ENCODE peak calls at places on chromosomes 7 and 10, in four cellular contexts. U, C, M and N are unnamed samples.

GRCh38 chr7:155829796-155830470 is 17.7 kb upstream of the SHH start:
- DNase-seq in U (no peak), C (no peak), M (no peak), N (no peak)

GRCh38 chr7:76318488-76319353 is 16.2 kb downstream of the HSPB1 start:
- DNase-seq in U (peak; percentile 95), C (peak; percentile 84), M (peak; percentile 80), N (peak; percentile 64)

GRCh38 chr7:114856625-114857024 is 65.3 kb upstream of the MDFIC start:
- DNase-seq in U (no peak), C (no peak), M (no peak), N (no peak)

GRCh38 chr10:97182327-97182990 is 3.3 kb downstream of the SLIT1 start:
- DNase-seq in U (no peak), C (no peak), M (no peak), N (no peak)

GRCh38 chr7:92432299-92432946 is 14.9 kb upstream of the GATAD1 start:
- DNase-seq in U (no peak), C (no peak), M (no peak), N (no peak)

GRCh38 chr7:1325646-1326510 is 93.2 kb downstream of the UNCX start:
- DNase-seq in U (no peak), C (no peak), M (no peak), N (no peak)

GRCh38 chr7:90726623-90727022 is 130.5 kb downstream of the CDK14 start:
- DNase-seq in U (no peak), C (no peak), M (no peak), N (no peak)

GRCh38 chr7:22594020-22594419 is 94.0 kb upstream of the STEAP1B start:
- DNase-seq in U (no peak), C (peak; percentile 6), M (no peak), N (no peak)

GRCh38 chr7:37467017-37467416 is 18.4 kb upstream of the ELMO1 start:
- DNase-seq in U (no peak), C (no peak), M (no peak), N (no peak)

GRCh38 chr10:98316156-98316555 is 48.2 kb upstream of the LOXL4 start:
- DNase-seq in U (no peak), C (no peak), M (no peak), N (no peak)

GRCh38 chr7:155392726-155393570 is 65.0 kb upstream of the EN2 start:
- DNase-seq in U (peak; percentile 59), C (no peak), M (no peak), N (no peak)

GRCh38 chr7:927031-927671 is 27.3 kb downstream of the ADAP1 start:
- DNase-seq in U (no peak), C (peak; percentile 31), M (no peak), N (no peak)

GRCh38 chr7:79434098-79434497 is 19.4 kb downstream of the MAGI2 start:
- DNase-seq in U (no peak), C (no peak), M (no peak), N (no peak)

GRCh38 chr7:26865094-26865388 is 651 bp upstream of the SKAP2 start:
- DNase-seq in U (peak; percentile 74), C (no peak), M (peak; percentile 68), N (no peak)

GRCh38 chr7:106964455-106964854 is 80.0 kb upstream of the PRKAR2B start:
- DNase-seq in U (no peak), C (no peak), M (no peak), N (no peak)

GRCh38 chr10:22210267-22210666 is 7.5 kb downstream of the EBLN1 start:
- DNase-seq in U (no peak), C (no peak), M (no peak), N (no peak)

GRCh38 chr7:47427046-47427643 is 154.8 kb downstream of the TNS3 start:
- DNase-seq in U (no peak), C (no peak), M (no peak), N (no peak)

GRCh38 chr10:78579995-78580394 is 488.8 kb upstream of the ZMIZ1 start:
- DNase-seq in U (no peak), C (peak; percentile 30), M (no peak), N (no peak)

GRCh38 chr7:65379318-65379717 is 5.7 kb downstream of the ZNF92 start:
- DNase-seq in U (no peak), C (peak; percentile 72), M (no peak), N (no peak)

GRCh38 chr7:2011266-2012043 is 221.3 kb downstream of the MAD1L1 start:
- DNase-seq in U (no peak), C (no peak), M (no peak), N (no peak)

GRCh38 chr7:134740364-134740763 is 39.1 kb upstream of the CALD1 start:
- DNase-seq in U (no peak), C (no peak), M (no peak), N (no peak)

GRCh38 chr7:55335786-55336185 is 29.4 kb upstream of the LANCL2 start:
- DNase-seq in U (no peak), C (no peak), M (no peak), N (no peak)

GRCh38 chr10:104085801-104086400 is at the start of gene COL17A1:
- DNase-seq in U (no peak), C (no peak), M (no peak), N (no peak)

GRCh38 chr10:29658984-29659769 is 24.4 kb upstream of the SVIL start:
- DNase-seq in U (peak; percentile 99), C (peak; percentile 88), M (peak; percentile 13), N (peak; percentile 92)

GRCh38 chr7:104883718-104884452 is 130.1 kb upstream of the KMT2E start:
- DNase-seq in U (peak; percentile 91), C (peak; percentile 76), M (peak; percentile 90), N (peak; percentile 61)

GRCh38 chr10:128927821-128928220 is 539.2 kb upstream of the MGMT start:
- DNase-seq in U (no peak), C (no peak), M (no peak), N (no peak)

GRCh38 chr10:3740157-3740871 is 44.7 kb downstream of the KLF6 start:
- DNase-seq in U (peak; percentile 78), C (peak; percentile 98), M (peak; percentile 55), N (no peak)

GRCh38 chr10:26622891-26623290 is 74.6 kb upstream of the PDSS1 start:
- DNase-seq in U (no peak), C (no peak), M (no peak), N (no peak)

GRCh38 chr7:123580406-123581161 is 21.0 kb upstream of the ASB15 start:
- DNase-seq in U (no peak), C (peak; percentile 46), M (peak; percentile 43), N (no peak)

GRCh38 chr7:75811894-75812678 is 1.5 kb downstream of the CCL24 start:
- DNase-seq in U (no peak), C (no peak), M (no peak), N (no peak)

GRCh38 chr10:2688958-2689357 is 378.4 kb upstream of the PFKP start:
- DNase-seq in U (no peak), C (no peak), M (no peak), N (no peak)

GRCh38 chr10:28058746-28059145 is 59.9 kb upstream of the ODAD2 start:
- DNase-seq in U (no peak), C (no peak), M (no peak), N (no peak)

GRCh38 chr10:131178521-131178920 is 133.0 kb downstream of the TCERG1L start:
- DNase-seq in U (no peak), C (no peak), M (no peak), N (no peak)

GRCh38 chr7:148264933-148265557 is 325.5 kb upstream of the C7orf33 start:
- DNase-seq in U (peak; percentile 43), C (peak; percentile 30), M (peak; percentile 41), N (no peak)

GRCh38 chr10:17736223-17736622 is 15.8 kb upstream of the TMEM236 start:
- DNase-seq in U (no peak), C (no peak), M (no peak), N (no peak)

GRCh38 chr7:105132835-105133234 is 118.8 kb downstream of the KMT2E start:
- DNase-seq in U (no peak), C (no peak), M (no peak), N (no peak)

GRCh38 chr10:8054498-8055407 is at the start of gene GATA3:
- DNase-seq in U (peak; percentile 88), C (no peak), M (no peak), N (no peak)
- TF ChIP-seq ESRRA in U (no peak), C (no peak), M (no peak), N (no peak)

GRCh38 chr7:32071466-32072091 is 1.4 kb upstream of the PDE1C start:
- DNase-seq in U (no peak), C (no peak), M (no peak), N (no peak)

GRCh38 chr7:32070051-32070405 is 179 bp downstream of the PDE1C start:
- DNase-seq in U (no peak), C (no peak), M (no peak), N (no peak)

GRCh38 chr7:32070406-32071360 is at the start of gene PDE1C:
- DNase-seq in U (peak; percentile 48), C (no peak), M (no peak), N (no peak)

GRCh38 chr7:32068411-32068905 is 1.7 kb downstream of the PDE1C start:
- DNase-seq in U (no peak), C (no peak), M (no peak), N (no peak)

DNA sequence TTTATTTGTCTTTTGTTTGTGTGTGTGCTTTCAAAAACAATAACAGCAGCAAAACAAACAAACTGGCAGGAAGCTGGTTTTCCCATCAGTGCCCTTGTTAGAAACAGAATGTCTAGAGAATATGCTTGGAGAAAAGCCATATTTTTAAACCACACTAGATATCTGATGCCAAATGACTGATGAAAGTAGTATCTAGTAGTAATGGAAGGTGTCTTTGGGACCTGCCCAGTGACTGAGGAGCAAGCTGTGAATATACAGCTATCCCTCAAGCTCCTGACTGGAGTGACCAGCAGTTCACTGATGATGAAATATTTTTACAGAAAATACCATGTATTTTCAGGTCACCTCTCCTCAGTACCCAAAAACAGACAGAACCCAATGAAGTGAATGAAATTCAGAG is 956 bp downstream of the PDE1C start:
- DNase-seq in U (no peak), C (no peak), M (no peak), N (no peak)
- H3K4me3 ChIP-seq in U (peak overlapping the region; percentile 58), C (no peak overlapping the region), M (no peak overlapping the region), N (no peak overlapping the region)

DNA sequence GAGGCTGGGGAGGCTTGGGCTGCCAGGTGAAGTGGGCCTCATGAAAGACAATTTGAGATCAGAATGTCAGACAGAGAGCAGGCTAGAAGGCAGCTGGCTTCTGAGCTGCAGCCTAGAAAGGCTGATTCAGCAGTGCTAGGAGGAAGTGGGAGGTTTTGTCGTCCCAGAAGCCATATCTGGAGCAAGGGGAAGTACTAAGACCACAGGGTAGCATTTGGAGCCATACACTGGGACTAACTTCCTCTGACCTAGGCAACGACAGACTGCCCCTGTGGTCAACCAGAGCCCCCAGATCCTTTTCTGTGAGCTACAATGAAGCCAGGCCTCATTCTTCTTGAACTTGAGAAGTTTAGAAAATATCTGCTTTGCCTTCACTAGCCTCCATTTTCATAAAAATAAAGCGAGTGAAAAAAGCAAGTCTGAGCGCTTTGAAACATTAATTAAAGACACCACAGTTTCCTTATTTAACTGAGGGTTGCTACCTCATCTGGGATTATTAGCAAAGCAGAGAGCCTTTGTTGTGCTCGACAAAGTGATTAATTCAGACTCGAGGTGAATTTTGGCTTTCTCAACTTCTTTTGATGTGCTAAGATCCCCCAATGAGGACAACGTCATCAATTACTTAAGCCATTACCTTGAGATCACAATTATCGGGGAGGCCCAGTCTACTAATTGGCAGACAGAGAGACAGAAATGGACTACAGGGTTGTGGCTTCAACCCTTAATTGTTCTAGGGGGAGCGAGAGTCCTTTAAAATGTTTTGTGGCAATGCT is 26.6 kb downstream of the TBXAS1 start:
- DNase-seq in U (no peak), C (no peak), M (peak; percentile 62), N (peak; percentile 51)
- TF ChIP-seq ESRRA in U (no peak), C (no peak), M (no peak), N (no peak)

GRCh38 chr10:13892871-13893270 is 306.1 kb downstream of the PRPF18 start:
- DNase-seq in U (no peak), C (no peak), M (no peak), N (no peak)
- H3K4me3 ChIP-seq in U (no peak overlapping the region), C (no peak overlapping the region), M (no peak overlapping the region), N (no peak overlapping the region)